ENCODE peak calls at places on chromosome 2, in nine cellular contexts. F is NB4; E is NCI-H1092 treated with DMSO at 0.1 percent for 48 hours; L is GM20000; S is NCI-H2029; Z is stimulated activated naive B cell treated with anti-CD40 and anti-IgM and Interleukin-4, amounts not matched to agents 10 μg/mL and 1 μg/mL and 100 μg/mL, for 72 hours; U is hippocampal formation; N is heart right ventricle; D is activated naive CD4-positive, alpha-beta T cell treated with Interleukin-2 at 50 U/mL for 16 hours. R is an unnamed sample.

GRCh38 chr2:223841436-223842180 is 4.2 kb upstream of the AP1S3 start:
- DNase-seq in F (no peak), E (no peak), L (no peak), S (no peak), Z (no peak), U (no peak), N (no peak), D (no peak), R (no peak)

GRCh38 chr2:111176388-111176787 is 55.7 kb downstream of the BCL2L11 start:
- DNase-seq in F (no peak), E (no peak), L (no peak), S (no peak), Z (no peak), U (no peak), N (no peak), D (no peak), R (no peak)

GRCh38 chr2:188345439-188345838 is 53.8 kb downstream of the GULP1 start:
- DNase-seq in F (no peak), E (no peak), L (no peak), S (no peak), Z (no peak), U (no peak), N (no peak), D (no peak), R (no peak)

GRCh38 chr2:218026244-218026643 is 23.4 kb upstream of the TNS1 start:
- DNase-seq in F (no peak), E (no peak), L (no peak), S (no peak), Z (no peak), U (no peak), N (no peak), D (no peak), R (peak; percentile 48)

GRCh38 chr2:102064679-102065674 is 73.2 kb downstream of the IL1R2 start:
- DNase-seq in F (peak; percentile 52), E (no peak), L (no peak), S (no peak), Z (no peak), U (no peak), N (no peak), D (no peak), R (no peak)

GRCh38 chr2:109663721-109664120 is 49.6 kb downstream of the SOWAHC start:
- DNase-seq in F (no peak), E (peak; percentile 54), L (no peak), S (peak; percentile 13), Z (no peak), U (peak; percentile 37), N (peak; percentile 31), D (no peak), R (no peak)

GRCh38 chr2:235051436-235052260 is 99.8 kb downstream of the SH3BP4 start:
- DNase-seq in F (no peak), E (no peak), L (no peak), S (no peak), Z (no peak), U (no peak), N (no peak), D (no peak), R (no peak)

GRCh38 chr2:236991874-236992273 is 93.8 kb upstream of the COPS8 start:
- DNase-seq in F (no peak), E (no peak), L (no peak), S (no peak), Z (no peak), U (no peak), N (no peak), D (no peak), R (peak; percentile 29)

GRCh38 chr2:237081596-237081995 is 4.1 kb upstream of the COPS8 start:
- DNase-seq in F (no peak), E (no peak), L (no peak), S (no peak), Z (no peak), U (no peak), N (no peak), D (no peak), R (no peak)

GRCh38 chr2:31347788-31348187 is 66.8 kb downstream of the XDH start:
- DNase-seq in F (no peak), E (no peak), L (no peak), S (no peak), Z (no peak), U (no peak), N (no peak), D (no peak), R (no peak)

GRCh38 chr2:157440404-157441071 is 3.4 kb downstream of the CYTIP start:
- DNase-seq in F (no peak), E (no peak), L (no peak), S (no peak), Z (no peak), U (no peak), N (no peak), D (no peak), R (no peak)

GRCh38 chr2:154507186-154507585 is 191.3 kb upstream of the KCNJ3 start:
- DNase-seq in F (no peak), E (no peak), L (no peak), S (no peak), Z (no peak), U (no peak), N (no peak), D (no peak), R (no peak)

GRCh38 chr2:107936427-107937359 is 49.6 kb upstream of the SLC5A7 start:
- DNase-seq in F (peak; percentile 47), E (peak; percentile 6), L (no peak), S (peak; percentile 2), Z (no peak), U (no peak), N (no peak), D (no peak), R (no peak)

GRCh38 chr2:95264626-95265025 is 9.6 kb upstream of the PROM2 start:
- DNase-seq in F (no peak), E (peak; percentile 19), L (no peak), S (no peak), Z (no peak), U (peak; percentile 37), N (no peak), D (no peak), R (no peak)

GRCh38 chr2:121774216-121774615 is 18.8 kb downstream of the TSN start:
- DNase-seq in F (no peak), E (no peak), L (no peak), S (no peak), Z (no peak), U (no peak), N (no peak), D (no peak), R (no peak)

GRCh38 chr2:150467641-150467963 is 19.9 kb downstream of the RND3 start:
- DNase-seq in F (no peak), E (no peak), L (no peak), S (no peak), Z (no peak), U (no peak), N (no peak), D (no peak), R (no peak)

GRCh38 chr2:213279961-213280360 is 4.3 kb upstream of the SPAG16 start:
- DNase-seq in F (no peak), E (no peak), L (no peak), S (no peak), Z (no peak), U (no peak), N (no peak), D (no peak), R (no peak)

GRCh38 chr2:127320067-127320466 is 26.1 kb upstream of the ERCC3 start:
- DNase-seq in F (no peak), E (no peak), L (no peak), S (no peak), Z (no peak), U (no peak), N (no peak), D (no peak), R (no peak)